ENCODE peak calls at places on chromosomes 3 and 15, in eight cellular contexts. One of them, this sample, is unnamed. For H3K36me3, the result is how much of the 10 kb centered on the place peaks cover.

GRCh38 chr3:6860911-6861330 is at the start of gene GRM7:
- DNase-seq in breast epithelium: no peak
- DNase-seq in endothelial cell of umbilical vein: no peak
- DNase-seq in Caco-2: no peak
- DNase-seq in fibroblast of lung: no peak
- DNase-seq in upper lobe of right lung: no peak
- DNase-seq in RWPE2: no peak
- DNase-seq in HAP-1: no peak
- DNase-seq in this sample: no peak

GRCh38 chr3:46102059-46102779 is 74.9 kb upstream of the XCR1 start:
- DNase-seq in breast epithelium: no peak
- DNase-seq in endothelial cell of umbilical vein: no peak
- DNase-seq in Caco-2: no peak
- DNase-seq in fibroblast of lung: no peak
- DNase-seq in upper lobe of right lung: no peak
- DNase-seq in RWPE2: no peak
- DNase-seq in HAP-1: no peak
- DNase-seq in this sample: no peak

GRCh38 chr3:158159714-158160113 is 49.8 kb downstream of the RSRC1 start:
- DNase-seq in breast epithelium: no peak
- DNase-seq in endothelial cell of umbilical vein: no peak
- DNase-seq in Caco-2: no peak
- DNase-seq in fibroblast of lung: no peak
- DNase-seq in upper lobe of right lung: no peak
- DNase-seq in RWPE2: no peak
- DNase-seq in HAP-1: no peak
- DNase-seq in this sample: no peak

GRCh38 chr15:24772709-24773373 is 97.3 kb downstream of the NPAP1 start:
- DNase-seq in breast epithelium: peak
- DNase-seq in endothelial cell of umbilical vein: peak
- DNase-seq in Caco-2: no peak
- DNase-seq in fibroblast of lung: peak
- DNase-seq in upper lobe of right lung: peak
- DNase-seq in RWPE2: peak
- DNase-seq in HAP-1: no peak
- DNase-seq in this sample: peak

GRCh38 chr3:18098960-18099587 is 326.1 kb downstream of the SATB1 start:
- DNase-seq in breast epithelium: no peak
- DNase-seq in endothelial cell of umbilical vein: no peak
- DNase-seq in Caco-2: no peak
- DNase-seq in fibroblast of lung: peak
- DNase-seq in upper lobe of right lung: no peak
- DNase-seq in RWPE2: peak
- DNase-seq in HAP-1: peak
- DNase-seq in this sample: no peak

GRCh38 chr3:24773798-24774197 is 279.1 kb upstream of the THRB start:
- DNase-seq in breast epithelium: no peak
- DNase-seq in endothelial cell of umbilical vein: peak
- DNase-seq in Caco-2: peak
- DNase-seq in fibroblast of lung: peak
- DNase-seq in upper lobe of right lung: peak
- DNase-seq in RWPE2: no peak
- DNase-seq in HAP-1: peak
- DNase-seq in this sample: no peak

GRCh38 chr3:141851411-141851810 is 25.0 kb upstream of the ATP1B3 start:
- DNase-seq in breast epithelium: no peak
- DNase-seq in endothelial cell of umbilical vein: peak
- DNase-seq in Caco-2: no peak
- DNase-seq in fibroblast of lung: no peak
- DNase-seq in upper lobe of right lung: no peak
- DNase-seq in RWPE2: no peak
- DNase-seq in HAP-1: no peak
- DNase-seq in this sample: no peak

GRCh38 chr3:169203631-169204550 is 459.6 kb downstream of the MECOM start:
- DNase-seq in breast epithelium: no peak
- DNase-seq in endothelial cell of umbilical vein: peak
- DNase-seq in Caco-2: no peak
- DNase-seq in fibroblast of lung: no peak
- DNase-seq in upper lobe of right lung: no peak
- DNase-seq in RWPE2: no peak
- DNase-seq in HAP-1: peak
- DNase-seq in this sample: no peak

GRCh38 chr3:51735950-51736349 is 29.1 kb downstream of the GRM2 start:
- DNase-seq in breast epithelium: no peak
- DNase-seq in endothelial cell of umbilical vein: no peak
- DNase-seq in Caco-2: no peak
- DNase-seq in fibroblast of lung: no peak
- DNase-seq in upper lobe of right lung: no peak
- DNase-seq in RWPE2: no peak
- DNase-seq in HAP-1: no peak
- DNase-seq in this sample: no peak

GRCh38 chr3:152276688-152277087 is 8.0 kb downstream of the MBNL1 start:
- DNase-seq in breast epithelium: no peak
- DNase-seq in endothelial cell of umbilical vein: no peak
- DNase-seq in Caco-2: no peak
- DNase-seq in fibroblast of lung: no peak
- DNase-seq in upper lobe of right lung: no peak
- DNase-seq in RWPE2: no peak
- DNase-seq in HAP-1: no peak
- DNase-seq in this sample: no peak

GRCh38 chr15:77666296-77666660 is 33.6 kb upstream of the LINGO1 start:
- DNase-seq in breast epithelium: no peak
- DNase-seq in endothelial cell of umbilical vein: no peak
- DNase-seq in Caco-2: no peak
- DNase-seq in fibroblast of lung: no peak
- DNase-seq in upper lobe of right lung: no peak
- DNase-seq in RWPE2: no peak
- DNase-seq in HAP-1: no peak
- DNase-seq in this sample: no peak
- H3K36me3 ChIP-seq in breast epithelium: under half
- H3K36me3 ChIP-seq in endothelial cell of umbilical vein: under half
- H3K36me3 ChIP-seq in Caco-2: under half
- H3K36me3 ChIP-seq in fibroblast of lung: under half
- H3K36me3 ChIP-seq in upper lobe of right lung: under half
- H3K36me3 ChIP-seq in RWPE2: under half
- H3K36me3 ChIP-seq in HAP-1: under half
- H3K36me3 ChIP-seq in this sample: under half

GRCh38 chr3:187027531-187027936 is 97.2 kb downstream of the ST6GAL1 start:
- DNase-seq in breast epithelium: no peak
- DNase-seq in endothelial cell of umbilical vein: no peak
- DNase-seq in Caco-2: no peak
- DNase-seq in fibroblast of lung: no peak
- DNase-seq in upper lobe of right lung: no peak
- DNase-seq in RWPE2: no peak
- DNase-seq in HAP-1: no peak
- DNase-seq in this sample: no peak
- H3K4me3 ChIP-seq in breast epithelium: no peak
- H3K4me3 ChIP-seq in endothelial cell of umbilical vein: no peak
- H3K4me3 ChIP-seq in Caco-2: no peak
- H3K4me3 ChIP-seq in fibroblast of lung: no peak
- H3K4me3 ChIP-seq in upper lobe of right lung: no peak
- H3K4me3 ChIP-seq in RWPE2: no peak
- H3K4me3 ChIP-seq in HAP-1: no peak
- H3K4me3 ChIP-seq in this sample: no peak

GRCh38 chr3:197709135-197709534 is 27.6 kb downstream of the RUBCN start:
- DNase-seq in breast epithelium: no peak
- DNase-seq in endothelial cell of umbilical vein: no peak
- DNase-seq in Caco-2: no peak
- DNase-seq in fibroblast of lung: no peak
- DNase-seq in upper lobe of right lung: no peak
- DNase-seq in RWPE2: no peak
- DNase-seq in HAP-1: no peak
- DNase-seq in this sample: no peak

GRCh38 chr3:197711973-197712707 is 24.6 kb downstream of the RUBCN start:
- DNase-seq in breast epithelium: peak
- DNase-seq in endothelial cell of umbilical vein: peak
- DNase-seq in Caco-2: peak
- DNase-seq in fibroblast of lung: peak
- DNase-seq in upper lobe of right lung: peak
- DNase-seq in RWPE2: peak
- DNase-seq in HAP-1: peak
- DNase-seq in this sample: peak

GRCh38 chr3:197701851-197702250 is 34.9 kb downstream of the RUBCN start:
- DNase-seq in breast epithelium: no peak
- DNase-seq in endothelial cell of umbilical vein: no peak
- DNase-seq in Caco-2: no peak
- DNase-seq in fibroblast of lung: no peak
- DNase-seq in upper lobe of right lung: no peak
- DNase-seq in RWPE2: no peak
- DNase-seq in HAP-1: no peak
- DNase-seq in this sample: no peak

GRCh38 chr3:197706658-197707057 is 30.0 kb downstream of the RUBCN start:
- DNase-seq in breast epithelium: no peak
- DNase-seq in endothelial cell of umbilical vein: no peak
- DNase-seq in Caco-2: no peak
- DNase-seq in fibroblast of lung: no peak
- DNase-seq in upper lobe of right lung: no peak
- DNase-seq in RWPE2: no peak
- DNase-seq in HAP-1: no peak
- DNase-seq in this sample: no peak
- H3K36me3 ChIP-seq in breast epithelium: under half
- H3K36me3 ChIP-seq in endothelial cell of umbilical vein: under half
- H3K36me3 ChIP-seq in Caco-2: under half
- H3K36me3 ChIP-seq in fibroblast of lung: under half
- H3K36me3 ChIP-seq in upper lobe of right lung: under half
- H3K36me3 ChIP-seq in RWPE2: under half
- H3K36me3 ChIP-seq in HAP-1: under half
- H3K36me3 ChIP-seq in this sample: under half

GRCh38 chr3:36909181-36909580 is 35.7 kb downstream of the TRANK1 start:
- DNase-seq in breast epithelium: no peak
- DNase-seq in endothelial cell of umbilical vein: no peak
- DNase-seq in Caco-2: no peak
- DNase-seq in fibroblast of lung: no peak
- DNase-seq in upper lobe of right lung: no peak
- DNase-seq in RWPE2: no peak
- DNase-seq in HAP-1: no peak
- DNase-seq in this sample: no peak

GRCh38 chr3:36907911-36908646 is 36.8 kb downstream of the TRANK1 start:
- DNase-seq in breast epithelium: peak
- DNase-seq in endothelial cell of umbilical vein: peak
- DNase-seq in Caco-2: no peak
- DNase-seq in fibroblast of lung: peak
- DNase-seq in upper lobe of right lung: no peak
- DNase-seq in RWPE2: no peak
- DNase-seq in HAP-1: peak
- DNase-seq in this sample: peak

GRCh38 chr3:36906504-36907149 is 38.2 kb downstream of the TRANK1 start:
- DNase-seq in breast epithelium: no peak
- DNase-seq in endothelial cell of umbilical vein: peak
- DNase-seq in Caco-2: no peak
- DNase-seq in fibroblast of lung: peak
- DNase-seq in upper lobe of right lung: no peak
- DNase-seq in RWPE2: no peak
- DNase-seq in HAP-1: no peak
- DNase-seq in this sample: no peak

GRCh38 chr3:36909666-36910065 is 35.2 kb downstream of the TRANK1 start:
- DNase-seq in breast epithelium: no peak
- DNase-seq in endothelial cell of umbilical vein: no peak
- DNase-seq in Caco-2: no peak
- DNase-seq in fibroblast of lung: no peak
- DNase-seq in upper lobe of right lung: no peak
- DNase-seq in RWPE2: no peak
- DNase-seq in HAP-1: no peak
- DNase-seq in this sample: no peak

GRCh38 chr3:36908647-36909180 is 36.1 kb downstream of the TRANK1 start:
- DNase-seq in breast epithelium: no peak
- DNase-seq in endothelial cell of umbilical vein: no peak
- DNase-seq in Caco-2: no peak
- DNase-seq in fibroblast of lung: no peak
- DNase-seq in upper lobe of right lung: no peak
- DNase-seq in RWPE2: no peak
- DNase-seq in HAP-1: no peak
- DNase-seq in this sample: no peak
- H3K4me3 ChIP-seq in breast epithelium: peak
- H3K4me3 ChIP-seq in endothelial cell of umbilical vein: no peak
- H3K4me3 ChIP-seq in Caco-2: no peak
- H3K4me3 ChIP-seq in fibroblast of lung: peak
- H3K4me3 ChIP-seq in upper lobe of right lung: peak
- H3K4me3 ChIP-seq in RWPE2: peak
- H3K4me3 ChIP-seq in HAP-1: no peak
- H3K4me3 ChIP-seq in this sample: peak

GRCh38 chr3:37016903-37017302 is 23.6 kb downstream of the MLH1 start:
- DNase-seq in breast epithelium: no peak
- DNase-seq in endothelial cell of umbilical vein: no peak
- DNase-seq in Caco-2: no peak
- DNase-seq in fibroblast of lung: no peak
- DNase-seq in upper lobe of right lung: no peak
- DNase-seq in RWPE2: no peak
- DNase-seq in HAP-1: no peak
- DNase-seq in this sample: no peak

GRCh38 chr3:37017683-37018082 is 24.4 kb downstream of the MLH1 start:
- DNase-seq in breast epithelium: no peak
- DNase-seq in endothelial cell of umbilical vein: no peak
- DNase-seq in Caco-2: no peak
- DNase-seq in fibroblast of lung: no peak
- DNase-seq in upper lobe of right lung: no peak
- DNase-seq in RWPE2: no peak
- DNase-seq in HAP-1: no peak
- DNase-seq in this sample: no peak

GRCh38 chr3:37015631-37016030 is 22.3 kb downstream of the MLH1 start:
- DNase-seq in breast epithelium: no peak
- DNase-seq in endothelial cell of umbilical vein: no peak
- DNase-seq in Caco-2: no peak
- DNase-seq in fibroblast of lung: no peak
- DNase-seq in upper lobe of right lung: no peak
- DNase-seq in RWPE2: no peak
- DNase-seq in HAP-1: no peak
- DNase-seq in this sample: no peak

GRCh38 chr3:37014620-37015019 is 21.3 kb downstream of the MLH1 start:
- DNase-seq in breast epithelium: no peak
- DNase-seq in endothelial cell of umbilical vein: no peak
- DNase-seq in Caco-2: no peak
- DNase-seq in fibroblast of lung: no peak
- DNase-seq in upper lobe of right lung: no peak
- DNase-seq in RWPE2: no peak
- DNase-seq in HAP-1: no peak
- DNase-seq in this sample: no peak
- H3K36me3 ChIP-seq in breast epithelium: under half
- H3K36me3 ChIP-seq in endothelial cell of umbilical vein: under half
- H3K36me3 ChIP-seq in Caco-2: under half
- H3K36me3 ChIP-seq in fibroblast of lung: under half
- H3K36me3 ChIP-seq in upper lobe of right lung: half or more
- H3K36me3 ChIP-seq in RWPE2: half or more
- H3K36me3 ChIP-seq in HAP-1: half or more
- H3K36me3 ChIP-seq in this sample: half or more

This sample was measured in ascending aorta.